ENCODE peak calls at places on chromosomes 5 and 9, in ten cellular contexts. M is cardiac muscle cell; P is foreskin fibroblast; V is astrocyte of the spinal cord; R is breast epithelium; H is cardiac fibroblast; K is adrenal gland; T is fibroblast of the aortic adventitia; L is CD8-positive, alpha-beta T cell; I is epithelial cell of proximal tubule. F is an unnamed sample.
A peak's percentile ranks its signal among the peaks of the same experiment; 100 is the strongest.

GRCh38 chr9:110538621-110539020 is 40.9 kb downstream of the SVEP1 start:
- DNase-seq in M (no peak), P (peak; percentile 39), V (no peak), R (no peak), H (no peak), K (no peak), T (peak; percentile 35), L (no peak), I (no peak), F (no peak)

GRCh38 chr5:163908253-163908652 is 402.8 kb downstream of the MAT2B start:
- DNase-seq in M (no peak), P (no peak), V (no peak), R (no peak), H (no peak), K (no peak), T (no peak), L (no peak), I (no peak), F (no peak)

GRCh38 chr9:38153152-38153909 is 84.3 kb upstream of the SHB start:
- DNase-seq in M (no peak), P (no peak), V (no peak), R (no peak), H (no peak), K (no peak), T (no peak), L (no peak), I (no peak), F (no peak)

GRCh38 chr9:96193356-96193755 is 108.6 kb downstream of the HSD17B3 start:
- DNase-seq in M (no peak), P (no peak), V (no peak), R (no peak), H (no peak), K (no peak), T (no peak), L (no peak), I (no peak), F (no peak)

GRCh38 chr5:115600771-115601170 is 1.5 kb downstream of the TICAM2 start:
- DNase-seq in M (no peak), P (peak; percentile 47), V (peak; percentile 50), R (no peak), H (peak; percentile 63), K (no peak), T (no peak), L (no peak), I (no peak), F (peak; percentile 76)

GRCh38 chr9:32589083-32589713 is 16.2 kb upstream of the NDUFB6 start:
- DNase-seq in M (peak; percentile 72), P (peak; percentile 62), V (peak; percentile 69), R (no peak), H (peak; percentile 72), K (no peak), T (peak; percentile 75), L (no peak), I (peak; percentile 42), F (peak; percentile 69)

GRCh38 chr5:153749941-153750340 is 259.5 kb downstream of the GRIA1 start:
- DNase-seq in M (no peak), P (peak; percentile 62), V (no peak), R (no peak), H (no peak), K (no peak), T (no peak), L (no peak), I (no peak), F (no peak)

GRCh38 chr5:2371419-2371710 is 380.1 kb downstream of the IRX2 start:
- DNase-seq in M (no peak), P (no peak), V (no peak), R (no peak), H (no peak), K (peak; percentile 3), T (no peak), L (no peak), I (no peak), F (no peak)

GRCh38 chr9:68706579-68707201 is 1.6 kb downstream of the PIP5K1B start:
- DNase-seq in M (no peak), P (no peak), V (no peak), R (no peak), H (peak; percentile 2), K (no peak), T (no peak), L (no peak), I (no peak), F (no peak)

GRCh38 chr9:126621056-126621918 is 7.6 kb downstream of the LMX1B start:
- DNase-seq in M (no peak), P (no peak), V (no peak), R (no peak), H (no peak), K (no peak), T (no peak), L (no peak), I (no peak), F (no peak)

GRCh38 chr5:8216921-8217320 is 348.0 kb downstream of the MTRR start:
- DNase-seq in M (no peak), P (no peak), V (no peak), R (no peak), H (no peak), K (no peak), T (no peak), L (no peak), I (no peak), F (no peak)

GRCh38 chr5:115194671-115195070 is 25.0 kb upstream of the TRIM36 start:
- DNase-seq in M (peak; percentile 8), P (peak; percentile 72), V (peak; percentile 24), R (no peak), H (no peak), K (no peak), T (peak; percentile 56), L (no peak), I (no peak), F (no peak)

GRCh38 chr9:976258-976804 is at the start of gene DMRT3:
- DNase-seq in M (no peak), P (no peak), V (no peak), R (no peak), H (no peak), K (no peak), T (no peak), L (no peak), I (no peak), F (no peak)
- H3K4me3 ChIP-seq in M (peak within 1 kb of the TSS; percentile 23), P (no peak within 1 kb of the TSS), V (no peak within 1 kb of the TSS), R (peak within 1 kb of the TSS; percentile 38), H (no peak within 1 kb of the TSS), K (no peak within 1 kb of the TSS), T (no peak within 1 kb of the TSS), L (no peak within 1 kb of the TSS), I (no peak within 1 kb of the TSS), F (peak within 1 kb of the TSS; percentile 29)

GRCh38 chr5:151740958-151741373 is 17.5 kb downstream of the ATOX1 start:
- DNase-seq in M (peak; percentile 54), P (peak; percentile 72), V (peak; percentile 77), R (no peak), H (peak; percentile 91), K (no peak), T (peak; percentile 85), L (no peak), I (no peak), F (peak; percentile 76)
- TF ChIP-seq CTCF in M (no peak), P (no peak), V (no peak), R (no peak), H (no peak), K (no peak), T (no peak), L (peak; percentile 34), I (no peak), F (no peak)

DNA sequence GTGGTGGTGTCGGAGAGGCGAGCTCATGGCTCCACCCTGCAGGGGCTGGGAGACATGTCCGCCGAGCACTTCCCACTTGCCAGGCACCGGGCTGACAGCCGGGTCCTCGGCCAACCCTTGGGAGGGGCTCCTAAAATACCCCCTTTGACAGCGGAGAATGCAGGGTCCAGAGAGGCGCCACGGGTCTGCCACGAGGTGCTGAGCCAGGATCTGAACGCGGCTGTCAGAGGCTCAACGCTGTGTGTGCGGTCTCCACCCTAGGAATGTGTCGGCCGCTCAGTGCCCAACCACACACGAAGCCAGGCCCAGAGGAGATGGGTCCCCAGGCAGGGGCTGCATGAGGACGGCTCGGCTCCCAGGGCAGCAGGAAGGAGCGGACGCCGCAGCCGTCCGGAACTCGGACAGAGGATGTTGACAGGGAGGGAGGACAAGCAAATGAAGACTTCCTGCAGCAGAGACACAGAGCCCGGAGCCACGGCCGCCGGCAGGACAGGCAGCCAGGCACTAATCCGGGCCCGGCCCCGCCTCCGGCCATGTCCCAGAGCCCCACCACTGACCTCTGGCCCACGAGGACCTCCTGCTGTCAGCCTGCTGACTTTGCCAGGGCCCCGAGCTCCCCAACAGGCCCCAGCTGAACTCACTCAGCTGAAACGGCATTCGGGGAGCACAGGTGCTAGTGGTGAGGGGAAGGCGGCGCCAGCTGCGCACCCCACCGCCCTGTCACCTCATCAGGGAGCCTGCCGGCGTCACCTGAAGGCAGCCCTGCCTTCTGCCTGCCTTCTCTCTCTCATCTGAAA is 12.8 kb downstream of the VAV2 start:
- DNase-seq in M (peak; percentile 63), P (peak; percentile 66), V (peak; percentile 30), R (no peak), H (peak; percentile 29), K (peak; percentile 53), T (peak; percentile 27), L (no peak), I (no peak), F (no peak)
- H3K4me3 ChIP-seq in M (no peak overlapping the region), P (no peak overlapping the region), V (no peak overlapping the region), R (no peak overlapping the region), H (peak overlapping the region; percentile 7), K (no peak overlapping the region), T (peak overlapping the region; percentile 13), L (no peak overlapping the region), I (peak overlapping the region; percentile 23), F (no peak overlapping the region)

GRCh38 chr9:129348890-129349570 is 171.0 kb upstream of the IER5L start:
- DNase-seq in M (no peak), P (no peak), V (no peak), R (no peak), H (no peak), K (no peak), T (no peak), L (no peak), I (no peak), F (no peak)

GRCh38 chr9:129350143-129350935 is 172.3 kb upstream of the IER5L start:
- DNase-seq in M (no peak), P (no peak), V (no peak), R (no peak), H (no peak), K (no peak), T (no peak), L (no peak), I (no peak), F (no peak)

GRCh38 chr9:129351058-129351641 is 173.1 kb upstream of the IER5L start:
- DNase-seq in M (peak; percentile 29), P (peak; percentile 35), V (no peak), R (no peak), H (no peak), K (no peak), T (no peak), L (no peak), I (no peak), F (no peak)

GRCh38 chr9:129347323-129348120 is 169.5 kb upstream of the IER5L start:
- DNase-seq in M (peak; percentile 75), P (peak; percentile 83), V (no peak), R (no peak), H (peak; percentile 54), K (no peak), T (peak; percentile 67), L (no peak), I (no peak), F (no peak)

DNA sequence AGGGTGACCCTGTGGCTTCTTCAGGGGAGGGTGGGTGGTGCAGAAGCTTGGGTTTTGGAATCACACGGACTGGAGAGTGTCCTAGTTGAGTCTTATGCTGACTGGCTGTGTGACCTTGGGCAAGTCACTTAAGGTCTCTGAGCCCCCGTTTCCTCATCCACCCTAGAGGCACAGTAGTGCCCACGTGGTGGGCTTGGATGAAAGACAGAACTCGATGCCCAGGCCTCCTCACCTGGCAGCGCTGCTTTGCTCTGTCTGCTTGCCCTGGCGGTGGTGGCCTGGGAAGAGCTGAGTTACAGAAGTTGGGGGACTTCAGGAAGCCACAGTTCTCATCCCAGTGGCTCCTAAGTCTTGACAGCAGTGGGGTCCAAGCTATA is 171.5 kb upstream of the IER5L start:
- DNase-seq in M (no peak), P (no peak), V (no peak), R (no peak), H (no peak), K (no peak), T (no peak), L (no peak), I (no peak), F (no peak)
- TF ChIP-seq CTCF in M (no peak), P (no peak), V (no peak), R (no peak), H (no peak), K (no peak), T (no peak), L (no peak), I (no peak), F (no peak)